ENCODE peak calls at places on chromosomes 5 and 9, in nine cellular contexts. C is lung, I is epithelial cell of prostate, W is AG04450, L is caudate nucleus, J is right cardiac atrium, B is Peyer's patch, G is neural progenitor cell, E is kidney. V is an unnamed sample.
A peak's percentile ranks its signal among the peaks of the same experiment; 100 is the strongest.

GRCh38 chr5:139374909-139375308 is 8.2 kb downstream of the SLC23A1 start:
- DNase-seq in C (no peak), I (no peak), W (no peak), L (no peak), J (no peak), B (no peak), G (no peak), E (no peak), V (no peak)

GRCh38 chr5:93320920-93321319 is 260.1 kb downstream of the NR2F1-AS1 start:
- DNase-seq in C (no peak), I (no peak), W (no peak), L (no peak), J (no peak), B (no peak), G (no peak), E (no peak), V (no peak)

GRCh38 chr9:97506264-97506663 is 4.8 kb downstream of the TMOD1 start:
- DNase-seq in C (no peak), I (no peak), W (no peak), L (no peak), J (no peak), B (no peak), G (no peak), E (no peak), V (no peak)

GRCh38 chr9:4226331-4227250 is 73.3 kb downstream of the GLIS3 start:
- DNase-seq in C (no peak), I (no peak), W (no peak), L (no peak), J (no peak), B (no peak), G (no peak), E (no peak), V (no peak)

GRCh38 chr9:2802494-2802921 is 41.4 kb downstream of the PUM3 start:
- DNase-seq in C (no peak), I (no peak), W (peak; percentile 33), L (no peak), J (no peak), B (no peak), G (no peak), E (no peak), V (no peak)

GRCh38 chr5:137572042-137572695 is 73.0 kb upstream of the SPOCK1 start:
- DNase-seq in C (no peak), I (no peak), W (no peak), L (no peak), J (no peak), B (no peak), G (no peak), E (no peak), V (no peak)

GRCh38 chr9:129637673-129638439 is 4.1 kb downstream of the ASB6 start:
- DNase-seq in C (no peak), I (no peak), W (no peak), L (no peak), J (no peak), B (no peak), G (no peak), E (no peak), V (no peak)

GRCh38 chr9:114117996-114118830 is 19.1 kb upstream of the KIF12 start:
- DNase-seq in C (peak; percentile 59), I (no peak), W (no peak), L (no peak), J (no peak), B (no peak), G (no peak), E (peak; percentile 85), V (no peak)

GRCh38 chr5:151618907-151619306 is 27.8 kb upstream of the FAT2 start:
- DNase-seq in C (no peak), I (no peak), W (no peak), L (no peak), J (no peak), B (no peak), G (no peak), E (no peak), V (no peak)

GRCh38 chr9:35727676-35728040 is 4.3 kb downstream of the TLN1 start:
- DNase-seq in C (no peak), I (no peak), W (no peak), L (no peak), J (no peak), B (no peak), G (no peak), E (no peak), V (no peak)

GRCh38 chr9:79057576-79057975 is 514.2 kb upstream of the TLE4 start:
- DNase-seq in C (no peak), I (no peak), W (no peak), L (no peak), J (no peak), B (no peak), G (no peak), E (no peak), V (no peak)

GRCh38 chr9:121286973-121287721 is 19.2 kb downstream of the GSN start:
- DNase-seq in C (peak; percentile 81), I (peak; percentile 81), W (peak; percentile 80), L (peak; percentile 71), J (peak; percentile 89), B (no peak), G (peak; percentile 83), E (peak; percentile 94), V (no peak)

GRCh38 chr5:173845321-173845720 is 42.8 kb upstream of the CPEB4 start:
- DNase-seq in C (no peak), I (peak; percentile 33), W (no peak), L (no peak), J (no peak), B (no peak), G (no peak), E (no peak), V (no peak)

GRCh38 chr9:18331808-18332209 is 142.1 kb upstream of the ADAMTSL1 start:
- DNase-seq in C (no peak), I (no peak), W (no peak), L (no peak), J (no peak), B (no peak), G (no peak), E (no peak), V (no peak)

GRCh38 chr9:136930014-136930413 is 14.5 kb downstream of the FBXW5 start:
- DNase-seq in C (no peak), I (no peak), W (no peak), L (no peak), J (no peak), B (no peak), G (no peak), E (no peak), V (no peak)

GRCh38 chr5:136629125-136629790 is 263.9 kb upstream of the TRPC7 start:
- DNase-seq in C (no peak), I (no peak), W (no peak), L (no peak), J (no peak), B (no peak), G (peak; percentile 16), E (peak; percentile 73), V (no peak)

GRCh38 chr5:141519605-141520288 is 30.9 kb downstream of the PCDHGC5 start:
- DNase-seq in C (no peak), I (no peak), W (no peak), L (no peak), J (no peak), B (no peak), G (no peak), E (no peak), V (no peak)
- H3K27ac ChIP-seq in C (peak overlapping the region; percentile 64), I (peak overlapping the region; percentile 97), W (no peak overlapping the region), L (no peak overlapping the region), J (peak overlapping the region; percentile 38), B (no peak overlapping the region), G (no peak overlapping the region), E (no peak overlapping the region), V (no peak overlapping the region)

GRCh38 chr5:95720094-95720793 is 10.9 kb upstream of the RHOBTB3 start:
- DNase-seq in C (no peak), I (no peak), W (no peak), L (no peak), J (no peak), B (no peak), G (no peak), E (no peak), V (no peak)

GRCh38 chr5:95725937-95726810 is 5.0 kb upstream of the RHOBTB3 start:
- DNase-seq in C (no peak), I (no peak), W (peak; percentile 18), L (no peak), J (no peak), B (no peak), G (no peak), E (no peak), V (no peak)

GRCh38 chr5:95725071-95725820 is 5.9 kb upstream of the RHOBTB3 start:
- DNase-seq in C (no peak), I (no peak), W (no peak), L (no peak), J (no peak), B (no peak), G (no peak), E (no peak), V (no peak)

GRCh38 chr5:95726811-95727763 is 4.0 kb upstream of the RHOBTB3 start:
- DNase-seq in C (no peak), I (no peak), W (no peak), L (no peak), J (no peak), B (no peak), G (no peak), E (no peak), V (no peak)

GRCh38 chr5:95723632-95724369 is 7.3 kb upstream of the RHOBTB3 start:
- DNase-seq in C (no peak), I (no peak), W (no peak), L (no peak), J (peak; percentile 40), B (no peak), G (no peak), E (no peak), V (peak; percentile 63)
- H3K27ac ChIP-seq in C (no peak overlapping the region), I (no peak overlapping the region), W (no peak overlapping the region), L (no peak overlapping the region), J (no peak overlapping the region), B (no peak overlapping the region), G (no peak overlapping the region), E (no peak overlapping the region), V (peak overlapping the region; percentile 27)

DNA sequence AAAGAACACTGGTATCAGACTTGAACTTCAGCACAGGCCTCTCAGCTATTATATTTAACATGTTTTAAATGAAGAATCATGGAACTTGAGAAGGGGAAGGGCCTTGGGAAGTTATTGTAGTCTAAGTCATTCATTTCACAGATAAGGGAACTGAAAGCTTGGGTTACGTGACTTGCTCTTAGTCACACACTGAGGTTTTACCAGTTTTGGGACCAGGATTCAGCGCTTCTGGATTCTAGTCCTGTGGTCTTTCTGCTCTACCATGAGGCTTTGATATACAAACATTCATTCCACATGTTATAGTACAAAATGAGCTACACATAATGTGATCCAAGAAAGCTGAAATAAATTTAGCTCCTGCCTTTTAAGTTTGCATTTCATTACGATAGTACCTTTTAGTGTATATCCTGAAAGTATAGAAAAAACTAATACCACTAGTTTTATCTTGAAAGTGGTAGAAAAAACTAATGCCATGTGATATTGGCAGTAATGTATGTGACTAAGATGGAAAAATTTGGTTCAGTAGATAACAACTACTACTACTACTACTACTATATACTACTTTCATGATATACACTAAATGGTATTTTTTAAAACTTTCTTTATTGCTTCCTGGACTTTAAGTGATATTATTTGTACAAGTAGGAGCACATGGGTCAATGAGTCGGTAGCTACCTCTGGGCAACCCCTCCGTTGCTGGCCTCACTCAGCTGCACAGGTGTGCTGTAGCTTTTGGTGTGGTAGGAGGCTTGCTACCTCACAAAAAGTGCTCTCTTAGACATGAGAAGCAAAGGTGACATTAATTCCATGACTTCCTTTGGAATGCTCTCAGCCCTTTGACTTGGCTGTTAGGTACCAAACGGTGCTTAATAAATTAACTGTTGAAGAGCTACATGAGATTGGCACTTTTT is 40.7 kb downstream of the F2RL2 start:
- DNase-seq in C (no peak), I (no peak), W (no peak), L (no peak), J (no peak), B (no peak), G (no peak), E (no peak), V (no peak)
- H3K27ac ChIP-seq in C (no peak overlapping the region), I (no peak overlapping the region), W (no peak overlapping the region), L (no peak overlapping the region), J (no peak overlapping the region), B (no peak overlapping the region), G (no peak overlapping the region), E (no peak overlapping the region), V (no peak overlapping the region)

GRCh38 chr5:143066556-143067281 is 296.5 kb downstream of the ARHGAP26 start:
- DNase-seq in C (no peak), I (no peak), W (no peak), L (no peak), J (no peak), B (no peak), G (no peak), E (no peak), V (peak; percentile 39)
- H3K27ac ChIP-seq in C (peak overlapping the region; percentile 61), I (no peak overlapping the region), W (no peak overlapping the region), L (peak overlapping the region; percentile 7), J (no peak overlapping the region), B (peak overlapping the region; percentile 44), G (no peak overlapping the region), E (no peak overlapping the region), V (peak overlapping the region; percentile 14)

V was measured in DND-41.